ENCODE peak calls at places on chromosomes 3 and 15, in ten cellular contexts. I is gastrocnemius medialis; A is right cardiac atrium; Q is activated CD4-positive, alpha-beta T cell treated with anti-CD3 and anti-CD28 coated beads for 36 hours; O is mucosa of descending colon; K is pancreas; W is stimulated activated naive CD8-positive, alpha-beta T cell treated with anti-CD3 and anti-CD28 coated beads, Interleukin-15, Interleukin-2, amounts not matched to agents 100 U/mL and 50 U/mL, for 24 hours; G is left lung; V is sciatic nerve; M is right lobe of liver. F is an unnamed sample.

GRCh38 chr3:124926426-124927116 is 8.0 kb downstream of the MUC13 start:
- ATAC-seq in I (no peak), A (no peak), Q (no peak), O (peak), K (no peak), W (no peak), G (no peak), V (no peak), M (no peak), F (no peak)

GRCh38 chr15:41160639-41161315 is 44.7 kb upstream of the INO80 start:
- ATAC-seq in I (no peak), A (no peak), Q (no peak), O (no peak), K (no peak), W (no peak), G (peak), V (no peak), M (no peak), F (no peak)

GRCh38 chr3:108342829-108343478 is 46.6 kb downstream of the HHLA2 start:
- ATAC-seq in I (no peak), A (no peak), Q (peak), O (no peak), K (peak), W (peak), G (peak), V (no peak), M (no peak), F (peak)

GRCh38 chr3:17038900-17039545 is 154.3 kb downstream of the PLCL2 start:
- ATAC-seq in I (no peak), A (peak), Q (peak), O (no peak), K (peak), W (peak), G (peak), V (no peak), M (no peak), F (peak)

GRCh38 chr3:195214381-195214780 is 56.6 kb downstream of the XXYLT1 start:
- ATAC-seq in I (no peak), A (no peak), Q (no peak), O (no peak), K (no peak), W (no peak), G (no peak), V (no peak), M (no peak), F (no peak)

GRCh38 chr15:100111103-100112060 is 230.4 kb downstream of the ADAMTS17 start:
- ATAC-seq in I (peak), A (peak), Q (peak), O (peak), K (peak), W (peak), G (peak), V (peak), M (peak), F (peak)

GRCh38 chr15:88487176-88487795 is 19.8 kb downstream of the MRPS11 start:
- ATAC-seq in I (no peak), A (no peak), Q (no peak), O (no peak), K (no peak), W (no peak), G (no peak), V (no peak), M (no peak), F (no peak)

GRCh38 chr15:90002428-90002844 is 1.3 kb downstream of the ZNF710 start:
- ATAC-seq in I (no peak), A (peak), Q (peak), O (peak), K (peak), W (peak), G (peak), V (peak), M (peak), F (peak)

GRCh38 chr15:22888120-22888859 is 49.8 kb downstream of the NIPA2 start:
- ATAC-seq in I (peak), A (no peak), Q (no peak), O (peak), K (peak), W (no peak), G (peak), V (no peak), M (no peak), F (no peak)

GRCh38 chr15:95468820-95469219 is 861.7 kb upstream of the NR2F2 start:
- ATAC-seq in I (no peak), A (peak), Q (no peak), O (no peak), K (no peak), W (no peak), G (no peak), V (peak), M (no peak), F (no peak)

GRCh38 chr15:79953951-79954444 is 17.0 kb downstream of the BCL2A1 start:
- ATAC-seq in I (no peak), A (no peak), Q (no peak), O (peak), K (no peak), W (no peak), G (peak), V (no peak), M (no peak), F (peak)

GRCh38 chr3:69452295-69452694 is 66.4 kb upstream of the FRMD4B start:
- ATAC-seq in I (no peak), A (no peak), Q (no peak), O (no peak), K (peak), W (no peak), G (no peak), V (no peak), M (no peak), F (no peak)

GRCh38 chr15:28164876-28165275 is 65.8 kb upstream of the OCA2 start:
- ATAC-seq in I (no peak), A (peak), Q (no peak), O (no peak), K (no peak), W (no peak), G (no peak), V (no peak), M (no peak), F (no peak)

GRCh38 chr3:171328419-171329082 is 131.7 kb downstream of the TNIK start:
- ATAC-seq in I (peak), A (peak), Q (peak), O (peak), K (no peak), W (peak), G (peak), V (no peak), M (peak), F (peak)

GRCh38 chr15:76298986-76299385 is 12.3 kb downstream of the ETFA start:
- ATAC-seq in I (no peak), A (no peak), Q (no peak), O (peak), K (no peak), W (no peak), G (peak), V (no peak), M (no peak), F (no peak)

GRCh38 chr3:182258538-182259177 is 534.6 kb upstream of the ATP11B start:
- ATAC-seq in I (no peak), A (no peak), Q (no peak), O (no peak), K (peak), W (no peak), G (peak), V (peak), M (peak), F (no peak)

GRCh38 chr3:52039846-52040245 is 16.5 kb downstream of the DUSP7 start:
- ATAC-seq in I (peak), A (peak), Q (no peak), O (peak), K (peak), W (no peak), G (peak), V (peak), M (peak), F (no peak)

F was measured in activated CD4-positive, CD25-positive, alpha-beta regulatory T cell treated with anti-CD3 and anti-CD28 coated beads, Interleukin-2, amount 50 U/mL, for 24 hours.